ENCODE peak calls at places on chromosomes 7 and 10, in nine cellular contexts. One of them, this sample, is unnamed.

GRCh38 chr10:89242340-89242680 is 9.3 kb downstream of the LIPA start:
- DNase-seq in activated CD8-positive, alpha-beta memory T cell treated with anti-CD3 and anti-CD28 coated beads, Interleukin-2, amount 50 U/mL, for 4 hours: no peak
- DNase-seq in T1000: no peak
- DNase-seq in NB4: no peak
- DNase-seq in NCI-H1105: no peak
- DNase-seq in NCI-H1092 treated with DMSO at 0.1 percent for 48 hours: no peak
- DNase-seq in activated CD4-positive, alpha-beta memory T cell treated with anti-CD3 and anti-CD28 coated beads, Interleukin-2, amount 10 ng/mL, durations not matched to agents 7 days and 5 days: no peak
- DNase-seq in cardiac muscle cell: no peak
- DNase-seq in NCI-H2081 treated with DMSO at 0.1 percent for 48 hours: no peak
- DNase-seq in this sample: no peak

GRCh38 chr10:119496282-119496681 is 46.2 kb downstream of the RGS10 start:
- DNase-seq in activated CD8-positive, alpha-beta memory T cell treated with anti-CD3 and anti-CD28 coated beads, Interleukin-2, amount 50 U/mL, for 4 hours: no peak
- DNase-seq in cardiac muscle cell: no peak
- DNase-seq in activated CD4-positive, alpha-beta memory T cell treated with anti-CD3 and anti-CD28 coated beads, Interleukin-2, amount 10 ng/mL, durations not matched to agents 7 days and 5 days: peak; percentile 22
- DNase-seq in NB4: no peak
- DNase-seq in NCI-H2081 treated with DMSO at 0.1 percent for 48 hours: no peak
- DNase-seq in T1000: no peak
- DNase-seq in NCI-H1105: no peak
- DNase-seq in NCI-H1092 treated with DMSO at 0.1 percent for 48 hours: no peak
- DNase-seq in this sample: no peak

GRCh38 chr7:28999421-28999820 is 41.3 kb upstream of the TRIL start:
- DNase-seq in activated CD8-positive, alpha-beta memory T cell treated with anti-CD3 and anti-CD28 coated beads, Interleukin-2, amount 50 U/mL, for 4 hours: no peak
- DNase-seq in NCI-H1092 treated with DMSO at 0.1 percent for 48 hours: no peak
- DNase-seq in NCI-H1105: no peak
- DNase-seq in T1000: no peak
- DNase-seq in cardiac muscle cell: no peak
- DNase-seq in activated CD4-positive, alpha-beta memory T cell treated with anti-CD3 and anti-CD28 coated beads, Interleukin-2, amount 10 ng/mL, durations not matched to agents 7 days and 5 days: no peak
- DNase-seq in NCI-H2081 treated with DMSO at 0.1 percent for 48 hours: no peak
- DNase-seq in NB4: no peak
- DNase-seq in this sample: no peak

GRCh38 chr10:90504172-90504571 is 353.7 kb downstream of the HTR7 start:
- DNase-seq in NB4: no peak
- DNase-seq in activated CD4-positive, alpha-beta memory T cell treated with anti-CD3 and anti-CD28 coated beads, Interleukin-2, amount 10 ng/mL, durations not matched to agents 7 days and 5 days: no peak
- DNase-seq in NCI-H1105: no peak
- DNase-seq in NCI-H1092 treated with DMSO at 0.1 percent for 48 hours: no peak
- DNase-seq in T1000: no peak
- DNase-seq in cardiac muscle cell: no peak
- DNase-seq in NCI-H2081 treated with DMSO at 0.1 percent for 48 hours: no peak
- DNase-seq in activated CD8-positive, alpha-beta memory T cell treated with anti-CD3 and anti-CD28 coated beads, Interleukin-2, amount 50 U/mL, for 4 hours: no peak
- DNase-seq in this sample: no peak

GRCh38 chr10:3123571-3124411 is 48.8 kb downstream of the PITRM1 start:
- DNase-seq in NCI-H1092 treated with DMSO at 0.1 percent for 48 hours: peak; percentile 33
- DNase-seq in NB4: no peak
- DNase-seq in NCI-H2081 treated with DMSO at 0.1 percent for 48 hours: no peak
- DNase-seq in activated CD8-positive, alpha-beta memory T cell treated with anti-CD3 and anti-CD28 coated beads, Interleukin-2, amount 50 U/mL, for 4 hours: no peak
- DNase-seq in cardiac muscle cell: no peak
- DNase-seq in NCI-H1105: no peak
- DNase-seq in activated CD4-positive, alpha-beta memory T cell treated with anti-CD3 and anti-CD28 coated beads, Interleukin-2, amount 10 ng/mL, durations not matched to agents 7 days and 5 days: no peak
- DNase-seq in T1000: no peak
- DNase-seq in this sample: no peak

GRCh38 chr7:88431861-88432260 is 125.2 kb upstream of the STEAP4 start:
- DNase-seq in activated CD4-positive, alpha-beta memory T cell treated with anti-CD3 and anti-CD28 coated beads, Interleukin-2, amount 10 ng/mL, durations not matched to agents 7 days and 5 days: no peak
- DNase-seq in cardiac muscle cell: no peak
- DNase-seq in NCI-H2081 treated with DMSO at 0.1 percent for 48 hours: peak; percentile 38
- DNase-seq in T1000: no peak
- DNase-seq in activated CD8-positive, alpha-beta memory T cell treated with anti-CD3 and anti-CD28 coated beads, Interleukin-2, amount 50 U/mL, for 4 hours: no peak
- DNase-seq in NCI-H1092 treated with DMSO at 0.1 percent for 48 hours: no peak
- DNase-seq in NB4: no peak
- DNase-seq in NCI-H1105: no peak
- DNase-seq in this sample: no peak

GRCh38 chr10:93541402-93542357 is 24.8 kb upstream of the FFAR4 start:
- DNase-seq in NCI-H1105: no peak
- DNase-seq in NCI-H2081 treated with DMSO at 0.1 percent for 48 hours: no peak
- DNase-seq in activated CD8-positive, alpha-beta memory T cell treated with anti-CD3 and anti-CD28 coated beads, Interleukin-2, amount 50 U/mL, for 4 hours: no peak
- DNase-seq in activated CD4-positive, alpha-beta memory T cell treated with anti-CD3 and anti-CD28 coated beads, Interleukin-2, amount 10 ng/mL, durations not matched to agents 7 days and 5 days: peak; percentile 28
- DNase-seq in NCI-H1092 treated with DMSO at 0.1 percent for 48 hours: no peak
- DNase-seq in cardiac muscle cell: peak; percentile 65
- DNase-seq in T1000: no peak
- DNase-seq in NB4: peak; percentile 53
- DNase-seq in this sample: no peak

GRCh38 chr7:157116762-157117161 is 22.0 kb upstream of the UBE3C start:
- DNase-seq in NCI-H2081 treated with DMSO at 0.1 percent for 48 hours: no peak
- DNase-seq in NB4: no peak
- DNase-seq in cardiac muscle cell: no peak
- DNase-seq in NCI-H1092 treated with DMSO at 0.1 percent for 48 hours: no peak
- DNase-seq in T1000: no peak
- DNase-seq in activated CD8-positive, alpha-beta memory T cell treated with anti-CD3 and anti-CD28 coated beads, Interleukin-2, amount 50 U/mL, for 4 hours: no peak
- DNase-seq in activated CD4-positive, alpha-beta memory T cell treated with anti-CD3 and anti-CD28 coated beads, Interleukin-2, amount 10 ng/mL, durations not matched to agents 7 days and 5 days: no peak
- DNase-seq in NCI-H1105: no peak
- DNase-seq in this sample: no peak

GRCh38 chr10:32059472-32059871 is 3.2 kb upstream of the KIF5B start:
- DNase-seq in cardiac muscle cell: no peak
- DNase-seq in NCI-H2081 treated with DMSO at 0.1 percent for 48 hours: no peak
- DNase-seq in NB4: no peak
- DNase-seq in activated CD4-positive, alpha-beta memory T cell treated with anti-CD3 and anti-CD28 coated beads, Interleukin-2, amount 10 ng/mL, durations not matched to agents 7 days and 5 days: no peak
- DNase-seq in T1000: no peak
- DNase-seq in NCI-H1105: no peak
- DNase-seq in activated CD8-positive, alpha-beta memory T cell treated with anti-CD3 and anti-CD28 coated beads, Interleukin-2, amount 50 U/mL, for 4 hours: no peak
- DNase-seq in NCI-H1092 treated with DMSO at 0.1 percent for 48 hours: no peak
- DNase-seq in this sample: no peak

GRCh38 chr10:97499561-97500296 is 1.0 kb downstream of the UBTD1 start:
- DNase-seq in activated CD8-positive, alpha-beta memory T cell treated with anti-CD3 and anti-CD28 coated beads, Interleukin-2, amount 50 U/mL, for 4 hours: no peak
- DNase-seq in NCI-H1105: no peak
- DNase-seq in NB4: peak; percentile 80
- DNase-seq in NCI-H1092 treated with DMSO at 0.1 percent for 48 hours: no peak
- DNase-seq in cardiac muscle cell: peak; percentile 85
- DNase-seq in activated CD4-positive, alpha-beta memory T cell treated with anti-CD3 and anti-CD28 coated beads, Interleukin-2, amount 10 ng/mL, durations not matched to agents 7 days and 5 days: no peak
- DNase-seq in T1000: peak; percentile 51
- DNase-seq in NCI-H2081 treated with DMSO at 0.1 percent for 48 hours: no peak
- DNase-seq in this sample: no peak

GRCh38 chr7:28755255-28755654 is 202.9 kb downstream of the TRIL start:
- DNase-seq in cardiac muscle cell: peak; percentile 68
- DNase-seq in NB4: no peak
- DNase-seq in NCI-H1105: no peak
- DNase-seq in NCI-H2081 treated with DMSO at 0.1 percent for 48 hours: no peak
- DNase-seq in activated CD8-positive, alpha-beta memory T cell treated with anti-CD3 and anti-CD28 coated beads, Interleukin-2, amount 50 U/mL, for 4 hours: no peak
- DNase-seq in activated CD4-positive, alpha-beta memory T cell treated with anti-CD3 and anti-CD28 coated beads, Interleukin-2, amount 10 ng/mL, durations not matched to agents 7 days and 5 days: no peak
- DNase-seq in T1000: peak; percentile 8
- DNase-seq in NCI-H1092 treated with DMSO at 0.1 percent for 48 hours: no peak
- DNase-seq in this sample: no peak

GRCh38 chr10:1195828-1196227 is 139.6 kb downstream of the WDR37 start:
- DNase-seq in NCI-H1092 treated with DMSO at 0.1 percent for 48 hours: no peak
- DNase-seq in NB4: no peak
- DNase-seq in cardiac muscle cell: no peak
- DNase-seq in NCI-H2081 treated with DMSO at 0.1 percent for 48 hours: no peak
- DNase-seq in activated CD4-positive, alpha-beta memory T cell treated with anti-CD3 and anti-CD28 coated beads, Interleukin-2, amount 10 ng/mL, durations not matched to agents 7 days and 5 days: no peak
- DNase-seq in T1000: no peak
- DNase-seq in NCI-H1105: no peak
- DNase-seq in activated CD8-positive, alpha-beta memory T cell treated with anti-CD3 and anti-CD28 coated beads, Interleukin-2, amount 50 U/mL, for 4 hours: no peak
- DNase-seq in this sample: no peak

GRCh38 chr10:98170249-98171117 is 36.0 kb downstream of the R3HCC1L start:
- DNase-seq in NCI-H1105: no peak
- DNase-seq in activated CD4-positive, alpha-beta memory T cell treated with anti-CD3 and anti-CD28 coated beads, Interleukin-2, amount 10 ng/mL, durations not matched to agents 7 days and 5 days: peak; percentile 27
- DNase-seq in cardiac muscle cell: peak; percentile 62
- DNase-seq in NCI-H2081 treated with DMSO at 0.1 percent for 48 hours: peak; percentile 11
- DNase-seq in activated CD8-positive, alpha-beta memory T cell treated with anti-CD3 and anti-CD28 coated beads, Interleukin-2, amount 50 U/mL, for 4 hours: peak; percentile 27
- DNase-seq in NB4: peak; percentile 64
- DNase-seq in NCI-H1092 treated with DMSO at 0.1 percent for 48 hours: peak; percentile 16
- DNase-seq in T1000: peak; percentile 17
- DNase-seq in this sample: peak; percentile 3

GRCh38 chr7:16962986-16963385 is 81.2 kb upstream of the AGR3 start:
- DNase-seq in T1000: no peak
- DNase-seq in cardiac muscle cell: no peak
- DNase-seq in NB4: no peak
- DNase-seq in activated CD8-positive, alpha-beta memory T cell treated with anti-CD3 and anti-CD28 coated beads, Interleukin-2, amount 50 U/mL, for 4 hours: no peak
- DNase-seq in NCI-H1092 treated with DMSO at 0.1 percent for 48 hours: no peak
- DNase-seq in NCI-H2081 treated with DMSO at 0.1 percent for 48 hours: peak; percentile 6
- DNase-seq in activated CD4-positive, alpha-beta memory T cell treated with anti-CD3 and anti-CD28 coated beads, Interleukin-2, amount 10 ng/mL, durations not matched to agents 7 days and 5 days: no peak
- DNase-seq in NCI-H1105: no peak
- DNase-seq in this sample: no peak

GRCh38 chr10:117668351-117669008 is 125.9 kb downstream of the EMX2 start:
- DNase-seq in cardiac muscle cell: no peak
- DNase-seq in activated CD8-positive, alpha-beta memory T cell treated with anti-CD3 and anti-CD28 coated beads, Interleukin-2, amount 50 U/mL, for 4 hours: no peak
- DNase-seq in NB4: no peak
- DNase-seq in T1000: no peak
- DNase-seq in NCI-H1092 treated with DMSO at 0.1 percent for 48 hours: no peak
- DNase-seq in NCI-H2081 treated with DMSO at 0.1 percent for 48 hours: no peak
- DNase-seq in NCI-H1105: no peak
- DNase-seq in activated CD4-positive, alpha-beta memory T cell treated with anti-CD3 and anti-CD28 coated beads, Interleukin-2, amount 10 ng/mL, durations not matched to agents 7 days and 5 days: no peak
- DNase-seq in this sample: no peak

GRCh38 chr10:83682399-83682798 is 456.9 kb upstream of the GHITM start:
- DNase-seq in NCI-H1105: no peak
- DNase-seq in NCI-H1092 treated with DMSO at 0.1 percent for 48 hours: no peak
- DNase-seq in T1000: no peak
- DNase-seq in NB4: no peak
- DNase-seq in NCI-H2081 treated with DMSO at 0.1 percent for 48 hours: no peak
- DNase-seq in activated CD8-positive, alpha-beta memory T cell treated with anti-CD3 and anti-CD28 coated beads, Interleukin-2, amount 50 U/mL, for 4 hours: no peak
- DNase-seq in cardiac muscle cell: no peak
- DNase-seq in activated CD4-positive, alpha-beta memory T cell treated with anti-CD3 and anti-CD28 coated beads, Interleukin-2, amount 10 ng/mL, durations not matched to agents 7 days and 5 days: no peak
- DNase-seq in this sample: no peak

GRCh38 chr7:134750083-134751062 is 29.1 kb upstream of the CALD1 start:
- DNase-seq in NB4: peak; percentile 74
- DNase-seq in NCI-H1092 treated with DMSO at 0.1 percent for 48 hours: peak; percentile 10
- DNase-seq in NCI-H2081 treated with DMSO at 0.1 percent for 48 hours: no peak
- DNase-seq in activated CD4-positive, alpha-beta memory T cell treated with anti-CD3 and anti-CD28 coated beads, Interleukin-2, amount 10 ng/mL, durations not matched to agents 7 days and 5 days: peak; percentile 66
- DNase-seq in T1000: no peak
- DNase-seq in cardiac muscle cell: peak; percentile 65
- DNase-seq in NCI-H1105: no peak
- DNase-seq in activated CD8-positive, alpha-beta memory T cell treated with anti-CD3 and anti-CD28 coated beads, Interleukin-2, amount 50 U/mL, for 4 hours: peak; percentile 70
- DNase-seq in this sample: peak; percentile 26

GRCh38 chr7:445020-445419 is 74.6 kb downstream of the PDGFA start:
- DNase-seq in T1000: no peak
- DNase-seq in activated CD4-positive, alpha-beta memory T cell treated with anti-CD3 and anti-CD28 coated beads, Interleukin-2, amount 10 ng/mL, durations not matched to agents 7 days and 5 days: no peak
- DNase-seq in NB4: no peak
- DNase-seq in NCI-H1105: no peak
- DNase-seq in NCI-H2081 treated with DMSO at 0.1 percent for 48 hours: no peak
- DNase-seq in cardiac muscle cell: no peak
- DNase-seq in activated CD8-positive, alpha-beta memory T cell treated with anti-CD3 and anti-CD28 coated beads, Interleukin-2, amount 50 U/mL, for 4 hours: no peak
- DNase-seq in NCI-H1092 treated with DMSO at 0.1 percent for 48 hours: no peak
- DNase-seq in this sample: no peak

GRCh38 chr7:87530126-87530525 is 54.6 kb upstream of the ABCB4 start:
- DNase-seq in NB4: no peak
- DNase-seq in cardiac muscle cell: no peak
- DNase-seq in activated CD8-positive, alpha-beta memory T cell treated with anti-CD3 and anti-CD28 coated beads, Interleukin-2, amount 50 U/mL, for 4 hours: no peak
- DNase-seq in NCI-H1092 treated with DMSO at 0.1 percent for 48 hours: no peak
- DNase-seq in activated CD4-positive, alpha-beta memory T cell treated with anti-CD3 and anti-CD28 coated beads, Interleukin-2, amount 10 ng/mL, durations not matched to agents 7 days and 5 days: no peak
- DNase-seq in NCI-H1105: no peak
- DNase-seq in NCI-H2081 treated with DMSO at 0.1 percent for 48 hours: no peak
- DNase-seq in T1000: no peak
- DNase-seq in this sample: no peak

GRCh38 chr10:129960493-129961273 is 3.4 kb downstream of the EBF3 start:
- DNase-seq in T1000: no peak
- DNase-seq in NCI-H1105: no peak
- DNase-seq in NCI-H2081 treated with DMSO at 0.1 percent for 48 hours: no peak
- DNase-seq in activated CD4-positive, alpha-beta memory T cell treated with anti-CD3 and anti-CD28 coated beads, Interleukin-2, amount 10 ng/mL, durations not matched to agents 7 days and 5 days: no peak
- DNase-seq in NCI-H1092 treated with DMSO at 0.1 percent for 48 hours: no peak
- DNase-seq in cardiac muscle cell: peak; percentile 44
- DNase-seq in NB4: peak; percentile 40
- DNase-seq in activated CD8-positive, alpha-beta memory T cell treated with anti-CD3 and anti-CD28 coated beads, Interleukin-2, amount 50 U/mL, for 4 hours: no peak
- DNase-seq in this sample: no peak

GRCh38 chr7:123275036-123275753 is 75.4 kb upstream of the SLC13A1 start:
- DNase-seq in NCI-H1105: no peak
- DNase-seq in cardiac muscle cell: peak; percentile 90
- DNase-seq in activated CD4-positive, alpha-beta memory T cell treated with anti-CD3 and anti-CD28 coated beads, Interleukin-2, amount 10 ng/mL, durations not matched to agents 7 days and 5 days: no peak
- DNase-seq in T1000: no peak
- DNase-seq in NCI-H1092 treated with DMSO at 0.1 percent for 48 hours: no peak
- DNase-seq in NCI-H2081 treated with DMSO at 0.1 percent for 48 hours: no peak
- DNase-seq in activated CD8-positive, alpha-beta memory T cell treated with anti-CD3 and anti-CD28 coated beads, Interleukin-2, amount 50 U/mL, for 4 hours: no peak
- DNase-seq in NB4: no peak
- DNase-seq in this sample: no peak

GRCh38 chr7:149284343-149284742 is 22.3 kb downstream of the ZNF783 start:
- DNase-seq in NCI-H2081 treated with DMSO at 0.1 percent for 48 hours: no peak
- DNase-seq in NCI-H1105: peak; percentile 7
- DNase-seq in activated CD8-positive, alpha-beta memory T cell treated with anti-CD3 and anti-CD28 coated beads, Interleukin-2, amount 50 U/mL, for 4 hours: peak; percentile 31
- DNase-seq in NCI-H1092 treated with DMSO at 0.1 percent for 48 hours: no peak
- DNase-seq in cardiac muscle cell: no peak
- DNase-seq in activated CD4-positive, alpha-beta memory T cell treated with anti-CD3 and anti-CD28 coated beads, Interleukin-2, amount 10 ng/mL, durations not matched to agents 7 days and 5 days: peak; percentile 50
- DNase-seq in NB4: no peak
- DNase-seq in T1000: no peak
- DNase-seq in this sample: no peak

GRCh38 chr10:84401838-84402611 is 73.6 kb downstream of the CCSER2 start:
- DNase-seq in cardiac muscle cell: no peak
- DNase-seq in activated CD4-positive, alpha-beta memory T cell treated with anti-CD3 and anti-CD28 coated beads, Interleukin-2, amount 10 ng/mL, durations not matched to agents 7 days and 5 days: no peak
- DNase-seq in T1000: no peak
- DNase-seq in NCI-H1105: no peak
- DNase-seq in NCI-H1092 treated with DMSO at 0.1 percent for 48 hours: no peak
- DNase-seq in NCI-H2081 treated with DMSO at 0.1 percent for 48 hours: no peak
- DNase-seq in activated CD8-positive, alpha-beta memory T cell treated with anti-CD3 and anti-CD28 coated beads, Interleukin-2, amount 50 U/mL, for 4 hours: no peak
- DNase-seq in NB4: no peak
- DNase-seq in this sample: no peak

GRCh38 chr7:527723-528122 is 8.1 kb upstream of the PDGFA start:
- DNase-seq in NCI-H1092 treated with DMSO at 0.1 percent for 48 hours: no peak
- DNase-seq in T1000: no peak
- DNase-seq in NB4: no peak
- DNase-seq in NCI-H2081 treated with DMSO at 0.1 percent for 48 hours: no peak
- DNase-seq in NCI-H1105: no peak
- DNase-seq in cardiac muscle cell: no peak
- DNase-seq in activated CD4-positive, alpha-beta memory T cell treated with anti-CD3 and anti-CD28 coated beads, Interleukin-2, amount 10 ng/mL, durations not matched to agents 7 days and 5 days: no peak
- DNase-seq in activated CD8-positive, alpha-beta memory T cell treated with anti-CD3 and anti-CD28 coated beads, Interleukin-2, amount 50 U/mL, for 4 hours: no peak
- DNase-seq in this sample: no peak

GRCh38 chr7:39721345-39721744 is 98.0 kb downstream of the RALA start:
- DNase-seq in NCI-H2081 treated with DMSO at 0.1 percent for 48 hours: no peak
- DNase-seq in activated CD4-positive, alpha-beta memory T cell treated with anti-CD3 and anti-CD28 coated beads, Interleukin-2, amount 10 ng/mL, durations not matched to agents 7 days and 5 days: no peak
- DNase-seq in NCI-H1105: no peak
- DNase-seq in T1000: no peak
- DNase-seq in cardiac muscle cell: no peak
- DNase-seq in NCI-H1092 treated with DMSO at 0.1 percent for 48 hours: no peak
- DNase-seq in NB4: no peak
- DNase-seq in activated CD8-positive, alpha-beta memory T cell treated with anti-CD3 and anti-CD28 coated beads, Interleukin-2, amount 50 U/mL, for 4 hours: no peak
- DNase-seq in this sample: no peak

GRCh38 chr7:47715631-47716068 is 133.7 kb upstream of the TNS3 start:
- DNase-seq in activated CD4-positive, alpha-beta memory T cell treated with anti-CD3 and anti-CD28 coated beads, Interleukin-2, amount 10 ng/mL, durations not matched to agents 7 days and 5 days: no peak
- DNase-seq in activated CD8-positive, alpha-beta memory T cell treated with anti-CD3 and anti-CD28 coated beads, Interleukin-2, amount 50 U/mL, for 4 hours: no peak
- DNase-seq in NCI-H2081 treated with DMSO at 0.1 percent for 48 hours: no peak
- DNase-seq in NCI-H1092 treated with DMSO at 0.1 percent for 48 hours: no peak
- DNase-seq in NCI-H1105: no peak
- DNase-seq in NB4: no peak
- DNase-seq in T1000: no peak
- DNase-seq in cardiac muscle cell: no peak
- DNase-seq in this sample: no peak

GRCh38 chr7:143884978-143885559 is 16.9 kb downstream of the TCAF1 start:
- DNase-seq in cardiac muscle cell: peak; percentile 85
- DNase-seq in NCI-H1105: no peak
- DNase-seq in activated CD8-positive, alpha-beta memory T cell treated with anti-CD3 and anti-CD28 coated beads, Interleukin-2, amount 50 U/mL, for 4 hours: peak; percentile 32
- DNase-seq in NB4: no peak
- DNase-seq in T1000: peak; percentile 35
- DNase-seq in activated CD4-positive, alpha-beta memory T cell treated with anti-CD3 and anti-CD28 coated beads, Interleukin-2, amount 10 ng/mL, durations not matched to agents 7 days and 5 days: no peak
- DNase-seq in NCI-H2081 treated with DMSO at 0.1 percent for 48 hours: no peak
- DNase-seq in NCI-H1092 treated with DMSO at 0.1 percent for 48 hours: peak; percentile 55
- DNase-seq in this sample: no peak

GRCh38 chr10:49183596-49184542 is 4.3 kb downstream of the TMEM273 start:
- DNase-seq in NB4: peak; percentile 57
- DNase-seq in cardiac muscle cell: no peak
- DNase-seq in NCI-H2081 treated with DMSO at 0.1 percent for 48 hours: no peak
- DNase-seq in activated CD4-positive, alpha-beta memory T cell treated with anti-CD3 and anti-CD28 coated beads, Interleukin-2, amount 10 ng/mL, durations not matched to agents 7 days and 5 days: peak; percentile 62
- DNase-seq in activated CD8-positive, alpha-beta memory T cell treated with anti-CD3 and anti-CD28 coated beads, Interleukin-2, amount 50 U/mL, for 4 hours: no peak
- DNase-seq in NCI-H1092 treated with DMSO at 0.1 percent for 48 hours: no peak
- DNase-seq in T1000: no peak
- DNase-seq in NCI-H1105: no peak
- DNase-seq in this sample: peak; percentile 30

GRCh38 chr10:116246263-116246662 is 26.7 kb downstream of the GFRA1 start:
- DNase-seq in cardiac muscle cell: no peak
- DNase-seq in NCI-H1105: no peak
- DNase-seq in activated CD8-positive, alpha-beta memory T cell treated with anti-CD3 and anti-CD28 coated beads, Interleukin-2, amount 50 U/mL, for 4 hours: no peak
- DNase-seq in T1000: no peak
- DNase-seq in NCI-H1092 treated with DMSO at 0.1 percent for 48 hours: no peak
- DNase-seq in activated CD4-positive, alpha-beta memory T cell treated with anti-CD3 and anti-CD28 coated beads, Interleukin-2, amount 10 ng/mL, durations not matched to agents 7 days and 5 days: no peak
- DNase-seq in NCI-H2081 treated with DMSO at 0.1 percent for 48 hours: no peak
- DNase-seq in NB4: no peak
- DNase-seq in this sample: no peak

GRCh38 chr10:110151467-110151866 is 55.9 kb upstream of the MXI1 start:
- DNase-seq in T1000: no peak
- DNase-seq in NB4: no peak
- DNase-seq in NCI-H2081 treated with DMSO at 0.1 percent for 48 hours: no peak
- DNase-seq in activated CD8-positive, alpha-beta memory T cell treated with anti-CD3 and anti-CD28 coated beads, Interleukin-2, amount 50 U/mL, for 4 hours: no peak
- DNase-seq in cardiac muscle cell: no peak
- DNase-seq in NCI-H1092 treated with DMSO at 0.1 percent for 48 hours: peak; percentile 63
- DNase-seq in activated CD4-positive, alpha-beta memory T cell treated with anti-CD3 and anti-CD28 coated beads, Interleukin-2, amount 10 ng/mL, durations not matched to agents 7 days and 5 days: no peak
- DNase-seq in NCI-H1105: peak; percentile 61
- DNase-seq in this sample: no peak

GRCh38 chr10:105770813-105771212 is 1129.7 kb downstream of the SORCS3 start:
- DNase-seq in activated CD4-positive, alpha-beta memory T cell treated with anti-CD3 and anti-CD28 coated beads, Interleukin-2, amount 10 ng/mL, durations not matched to agents 7 days and 5 days: no peak
- DNase-seq in NCI-H1092 treated with DMSO at 0.1 percent for 48 hours: no peak
- DNase-seq in NCI-H1105: no peak
- DNase-seq in T1000: no peak
- DNase-seq in activated CD8-positive, alpha-beta memory T cell treated with anti-CD3 and anti-CD28 coated beads, Interleukin-2, amount 50 U/mL, for 4 hours: no peak
- DNase-seq in NCI-H2081 treated with DMSO at 0.1 percent for 48 hours: no peak
- DNase-seq in cardiac muscle cell: no peak
- DNase-seq in NB4: no peak
- DNase-seq in this sample: no peak